ENCODE peak calls at places on chromosomes 16 and 17, in four cellular contexts. One of them, this sample, is unnamed. For H3K4me1, the result is how much of the 10 kb centered on the place peaks cover.

GRCh38 chr17:4488989-4489595 is 9.6 kb upstream of the SPNS2 start:
- DNase-seq in sigmoid colon: no peak
- DNase-seq in A549: no peak
- DNase-seq in H1: no peak
- DNase-seq in this sample: peak

GRCh38 chr16:49441366-49441780 is 67.8 kb downstream of the C16orf78 start:
- DNase-seq in sigmoid colon: no peak
- DNase-seq in H1: peak
- DNase-seq in A549: no peak
- DNase-seq in this sample: peak

GRCh38 chr17:49603720-49604119 is 28.0 kb downstream of the NXPH3 start:
- DNase-seq in H1: no peak
- DNase-seq in sigmoid colon: no peak
- DNase-seq in A549: no peak
- DNase-seq in this sample: no peak

GRCh38 chr17:12667299-12667958 is 1.7 kb downstream of the MYOCD start:
- DNase-seq in A549: peak
- DNase-seq in H1: peak
- DNase-seq in sigmoid colon: peak
- DNase-seq in this sample: no peak

GRCh38 chr16:55323637-55324490 is at the start of gene IRX6:
- DNase-seq in H1: peak
- DNase-seq in sigmoid colon: no peak
- DNase-seq in A549: peak
- DNase-seq in this sample: no peak

GRCh38 chr17:15954222-15954621 is 9.3 kb downstream of the ADORA2B start:
- DNase-seq in H1: no peak
- DNase-seq in sigmoid colon: peak
- DNase-seq in A549: peak
- DNase-seq in this sample: no peak

GRCh38 chr17:33977729-33978514 is 277.2 kb upstream of the CCL2 start:
- DNase-seq in A549: no peak
- DNase-seq in sigmoid colon: no peak
- DNase-seq in H1: no peak
- DNase-seq in this sample: no peak

GRCh38 chr17:9844153-9844552 is 18.4 kb downstream of the GLP2R start:
- DNase-seq in sigmoid colon: no peak
- DNase-seq in A549: no peak
- DNase-seq in H1: no peak
- DNase-seq in this sample: no peak

GRCh38 chr17:50918933-50919296 is 52.8 kb upstream of the TOB1 start:
- DNase-seq in sigmoid colon: no peak
- DNase-seq in H1: no peak
- DNase-seq in A549: no peak
- DNase-seq in this sample: peak

GRCh38 chr17:59547131-59547915 is 18.1 kb upstream of the DHX40 start:
- DNase-seq in A549: no peak
- DNase-seq in sigmoid colon: no peak
- DNase-seq in H1: no peak
- DNase-seq in this sample: no peak
- TF ChIP-seq EP300 in A549: no peak
- TF ChIP-seq EP300 in sigmoid colon: no peak
- TF ChIP-seq EP300 in H1: no peak
- TF ChIP-seq EP300 in this sample: no peak

DNA sequence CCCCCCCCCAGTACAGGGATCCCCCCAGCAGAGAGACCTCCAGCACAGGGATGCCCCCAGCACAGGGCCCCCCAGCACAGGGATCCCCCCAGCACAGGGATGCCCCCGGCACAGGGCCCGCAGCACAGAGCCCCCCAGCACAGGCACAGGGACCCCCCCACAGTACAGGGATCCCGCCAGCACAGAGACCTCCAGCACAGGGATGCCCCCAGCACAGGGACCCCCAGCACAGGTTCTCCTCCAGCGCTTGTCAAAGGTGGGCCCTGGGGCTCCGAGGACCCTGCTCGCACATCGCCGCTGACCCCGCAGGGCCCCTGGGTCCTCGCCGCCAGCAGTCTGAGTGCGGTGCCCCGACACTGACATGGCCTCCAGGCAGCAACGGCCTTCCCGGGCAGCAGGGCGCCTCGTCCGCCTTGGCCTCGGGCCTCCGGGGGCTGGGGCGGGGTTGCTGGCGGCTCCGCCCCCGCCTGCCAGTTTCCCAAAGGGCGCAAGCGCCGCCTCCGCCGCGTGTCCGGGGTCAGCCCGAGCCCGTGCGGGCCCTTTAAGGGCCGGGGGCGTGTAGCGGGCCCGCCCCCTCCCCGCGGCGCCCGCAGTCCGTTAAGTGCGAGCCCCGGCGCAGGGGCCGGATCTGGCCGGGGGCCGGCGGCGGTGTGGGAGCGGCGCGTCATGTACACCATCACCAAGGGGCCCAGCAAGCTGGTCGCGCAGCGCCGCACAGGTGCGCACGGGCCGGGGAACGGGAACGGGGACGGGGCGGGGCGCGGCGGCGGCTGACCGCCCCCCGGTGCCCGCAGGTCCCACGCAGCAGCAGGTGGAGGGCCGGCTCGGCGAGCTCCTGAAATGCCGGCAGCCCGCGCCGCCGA is at the start of gene MCRIP2:
- DNase-seq in sigmoid colon: peak
- DNase-seq in A549: peak
- DNase-seq in H1: peak
- DNase-seq in this sample: peak
- H3K4me1 ChIP-seq in sigmoid colon: under half
- H3K4me1 ChIP-seq in A549: under half
- H3K4me1 ChIP-seq in H1: under half
- H3K4me1 ChIP-seq in this sample: half or more

GRCh38 chr17:30318190-30318589 is 15.7 kb downstream of the TMIGD1 start:
- DNase-seq in H1: no peak
- DNase-seq in A549: no peak
- DNase-seq in sigmoid colon: no peak
- DNase-seq in this sample: no peak
- TF ChIP-seq EP300 in H1: no peak
- TF ChIP-seq EP300 in A549: no peak
- TF ChIP-seq EP300 in sigmoid colon: no peak
- TF ChIP-seq EP300 in this sample: no peak

GRCh38 chr17:36948717-36949460 is at the start of gene AATF:
- DNase-seq in sigmoid colon: peak
- DNase-seq in H1: peak
- DNase-seq in A549: peak
- DNase-seq in this sample: peak
- H3K4me1 ChIP-seq in sigmoid colon: under half
- H3K4me1 ChIP-seq in H1: under half
- H3K4me1 ChIP-seq in A549: under half
- H3K4me1 ChIP-seq in this sample: under half

DNA sequence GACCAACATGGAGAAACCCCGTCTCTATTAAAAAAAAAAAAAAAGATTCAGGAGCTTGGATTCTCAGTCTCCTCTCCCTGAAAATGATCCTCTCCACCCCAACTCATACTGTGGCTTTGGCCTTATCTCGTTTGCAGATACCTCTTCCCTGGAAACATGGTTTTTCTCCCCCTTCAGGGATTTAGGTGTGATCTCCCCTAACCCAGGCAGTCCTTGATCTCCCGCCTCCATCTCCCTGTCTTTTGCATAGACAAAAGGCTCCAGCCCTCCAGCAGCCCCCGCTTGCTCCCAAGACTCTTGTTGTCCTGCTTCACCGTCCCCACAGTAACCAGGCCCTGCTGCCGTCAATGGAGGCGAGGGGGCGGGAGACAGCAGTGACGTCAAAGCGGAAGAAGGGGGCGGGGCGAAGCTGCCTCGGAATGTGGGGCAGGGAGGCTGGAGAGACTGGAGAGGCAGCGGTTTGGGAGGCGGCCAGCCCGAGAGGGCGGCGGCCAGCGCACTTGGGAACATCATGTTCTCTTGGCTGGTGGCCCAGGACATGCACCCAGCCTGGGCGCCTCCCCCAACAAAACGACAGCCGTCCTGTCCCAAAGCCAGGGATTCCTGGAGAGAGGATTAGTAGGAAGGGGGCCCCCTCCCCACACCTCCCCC is 1.9 kb upstream of the PER1 start:
- DNase-seq in A549: peak
- DNase-seq in sigmoid colon: peak
- DNase-seq in H1: peak
- DNase-seq in this sample: peak
- TF ChIP-seq EP300 in A549: no peak
- TF ChIP-seq EP300 in sigmoid colon: peak
- TF ChIP-seq EP300 in H1: no peak
- TF ChIP-seq EP300 in this sample: peak

GRCh38 chr17:81860756-81861568 is 627 bp upstream of the P4HB start:
- DNase-seq in sigmoid colon: peak
- DNase-seq in A549: peak
- DNase-seq in H1: peak
- DNase-seq in this sample: peak

GRCh38 chr17:81865733-81866439 is 5.3 kb downstream of the ARHGDIA start:
- DNase-seq in A549: no peak
- DNase-seq in sigmoid colon: no peak
- DNase-seq in H1: no peak
- DNase-seq in this sample: peak

GRCh38 chr17:81863833-81864768 is 3.8 kb upstream of the P4HB start:
- DNase-seq in sigmoid colon: no peak
- DNase-seq in H1: no peak
- DNase-seq in A549: peak
- DNase-seq in this sample: no peak

GRCh38 chr17:81865358-81865732 is 5.0 kb upstream of the P4HB start:
- DNase-seq in H1: no peak
- DNase-seq in A549: no peak
- DNase-seq in sigmoid colon: no peak
- DNase-seq in this sample: no peak

GRCh38 chr17:81863123-81863675 is 2.9 kb upstream of the P4HB start:
- DNase-seq in sigmoid colon: no peak
- DNase-seq in A549: no peak
- DNase-seq in H1: no peak
- DNase-seq in this sample: no peak
- H3K4me1 ChIP-seq in sigmoid colon: half or more
- H3K4me1 ChIP-seq in A549: half or more
- H3K4me1 ChIP-seq in H1: under half
- H3K4me1 ChIP-seq in this sample: half or more

GRCh38 chr16:88811850-88812736 is at the start of gene APRT:
- DNase-seq in A549: peak
- DNase-seq in sigmoid colon: peak
- DNase-seq in H1: peak
- DNase-seq in this sample: peak

GRCh38 chr16:88809676-88810165 is 2.0 kb downstream of the APRT start:
- DNase-seq in A549: no peak
- DNase-seq in H1: no peak
- DNase-seq in sigmoid colon: no peak
- DNase-seq in this sample: no peak

GRCh38 chr16:88810166-88810867 is 1.4 kb downstream of the APRT start:
- DNase-seq in A549: no peak
- DNase-seq in H1: no peak
- DNase-seq in sigmoid colon: no peak
- DNase-seq in this sample: no peak

GRCh38 chr16:88811600-88811849 is 203 bp downstream of the APRT start:
- DNase-seq in sigmoid colon: no peak
- DNase-seq in H1: no peak
- DNase-seq in A549: no peak
- DNase-seq in this sample: no peak

GRCh38 chr16:88810868-88811599 is 694 bp downstream of the APRT start:
- DNase-seq in H1: no peak
- DNase-seq in A549: peak
- DNase-seq in sigmoid colon: peak
- DNase-seq in this sample: peak
- TF ChIP-seq EP300 in H1: no peak
- TF ChIP-seq EP300 in A549: no peak
- TF ChIP-seq EP300 in sigmoid colon: no peak
- TF ChIP-seq EP300 in this sample: no peak

This sample was measured in stomach.